ENCODE peak calls at places on chromosomes 16 and 17, in seven cellular contexts. V is mucosa of descending colon, E is AG10803, U is lower leg skin, W is coronary artery, N is ovary, S is K562. M is an unnamed sample.

GRCh38 chr17:55580596-55581133 is 69.4 kb upstream of the SMIM36 start:
- DNase-seq in V (no peak), N (no peak), W (no peak), U (no peak), S (no peak), E (no peak), M (no peak)

GRCh38 chr17:68437979-68438877 is 19.1 kb downstream of the WIPI1 start:
- DNase-seq in S (peak), W (no peak), E (no peak), U (no peak), N (peak), V (peak), M (no peak)

GRCh38 chr17:491086-492014 is 138.7 kb upstream of the RPH3AL start:
- DNase-seq in E (peak), N (peak), S (peak), W (no peak), V (peak), U (no peak), M (no peak)

GRCh38 chr17:2253768-2254406 is 49.7 kb downstream of the SMG6 start:
- DNase-seq in E (no peak), N (no peak), W (no peak), U (no peak), V (no peak), S (no peak), M (no peak)

GRCh38 chr16:53900678-53901077 is 196.7 kb downstream of the FTO start:
- DNase-seq in V (no peak), S (no peak), W (no peak), E (no peak), U (no peak), N (no peak), M (no peak)

GRCh38 chr16:79598341-79599181 is 2.0 kb downstream of the MAF start:
- DNase-seq in S (no peak), N (peak), U (peak), E (peak), W (peak), V (peak), M (no peak)

GRCh38 chr17:31497994-31498826 is 106.7 kb downstream of the RAB11FIP4 start:
- DNase-seq in N (no peak), W (no peak), S (peak), U (no peak), E (no peak), V (no peak), M (no peak)

GRCh38 chr17:68993112-68993511 is 37.9 kb upstream of the ABCA8 start:
- DNase-seq in N (no peak), S (no peak), U (no peak), V (no peak), E (peak), W (no peak), M (no peak)

GRCh38 chr17:72832306-72832705 is 260.2 kb downstream of the SLC39A11 start:
- DNase-seq in U (no peak), S (no peak), W (no peak), N (no peak), V (no peak), E (no peak), M (no peak)

GRCh38 chr17:46962374-46962790 is 16.7 kb downstream of the RPRML start:
- DNase-seq in W (no peak), V (no peak), N (no peak), U (no peak), E (peak), S (no peak), M (peak)

GRCh38 chr17:37299257-37299985 is 76.4 kb upstream of the C17orf78 start:
- DNase-seq in V (no peak), U (no peak), S (no peak), E (peak), W (no peak), N (no peak), M (no peak)

GRCh38 chr16:14529010-14529669 is 100.9 kb downstream of the PARN start:
- DNase-seq in U (peak), W (peak), V (no peak), S (peak), E (peak), N (peak), M (peak)

GRCh38 chr17:55390364-55390977 is 31.2 kb downstream of the MMD start:
- DNase-seq in E (no peak), N (no peak), S (no peak), U (no peak), V (no peak), W (no peak), M (no peak)

DNA sequence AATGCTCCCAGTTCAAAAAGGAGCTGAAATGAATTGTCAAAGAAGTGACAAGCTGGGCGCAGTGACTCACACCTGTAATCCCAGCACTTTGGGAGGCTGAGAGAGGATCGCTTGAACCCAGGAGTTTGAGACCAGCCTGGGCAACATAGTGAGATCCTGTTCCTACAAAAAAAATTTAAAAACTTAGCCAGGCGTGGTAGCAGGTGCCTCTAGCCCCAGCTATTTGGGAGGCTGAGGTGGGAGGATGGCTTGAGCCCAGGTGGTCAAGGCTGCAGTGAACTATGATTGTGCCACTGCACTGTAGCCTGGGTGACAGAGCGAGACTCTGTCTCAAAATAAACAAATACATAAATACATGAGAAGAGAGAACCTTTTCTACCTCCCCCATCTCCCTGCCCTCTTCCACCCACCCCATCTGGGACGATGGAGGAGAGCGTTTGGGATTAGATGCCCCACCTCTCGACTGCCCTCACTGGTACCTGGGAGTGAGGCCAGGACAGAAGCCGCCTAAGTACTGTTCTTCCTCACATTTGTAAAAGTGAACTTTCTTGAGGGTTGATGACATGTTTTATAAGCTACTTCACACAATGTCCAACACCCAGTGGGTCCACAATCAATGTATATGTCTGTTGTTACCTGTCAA is 2.4 kb downstream of the IL4R start:
- DNase-seq in N (no peak), U (no peak), V (no peak), E (no peak), W (peak), S (no peak), M (no peak)
- H3K4me3 ChIP-seq in N (no peak), U (no peak), V (no peak), E (no peak), W (peak), S (no peak), M (no peak)

GRCh38 chr17:18108400-18109312 is at the start of gene MYO15A:
- DNase-seq in N (no peak), S (no peak), W (no peak), U (no peak), E (no peak), V (no peak), M (no peak)
- H3K4me3 ChIP-seq in N (no peak), S (no peak), W (no peak), U (no peak), E (no peak), V (no peak), M (no peak)

DNA sequence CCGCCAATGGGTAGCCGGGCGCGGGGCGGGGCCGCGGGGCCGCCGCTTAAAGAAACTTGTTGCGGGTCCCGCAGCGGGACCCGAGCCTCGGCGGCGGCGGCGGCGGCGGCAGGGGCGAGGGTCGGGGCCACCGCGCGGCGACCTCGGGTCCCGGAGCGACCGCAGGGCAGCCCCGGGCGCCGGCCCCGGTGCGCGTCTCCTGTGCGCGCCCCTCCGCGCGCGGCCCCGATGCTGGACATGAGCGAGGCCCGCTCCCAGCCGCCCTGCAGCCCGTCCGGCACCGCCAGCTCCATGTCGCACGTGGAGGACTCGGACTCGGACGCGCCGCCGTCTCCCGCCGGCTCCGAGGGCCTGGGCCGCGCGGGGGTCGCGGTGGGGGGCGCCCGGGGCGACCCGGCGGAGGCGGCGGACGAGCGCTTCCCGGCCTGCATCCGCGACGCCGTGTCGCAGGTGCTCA is at the start of gene SOX8:
- DNase-seq in S (no peak), N (no peak), V (no peak), E (no peak), U (no peak), W (no peak), M (no peak)
- H3K4me3 ChIP-seq in S (peak), N (peak), V (no peak), E (peak), U (peak), W (peak), M (peak)

GRCh38 chr16:2151188-2152091 is 3.0 kb downstream of the RAB26 start:
- DNase-seq in W (no peak), V (peak), E (no peak), S (peak), U (no peak), N (no peak), M (no peak)
- H3K4me3 ChIP-seq in W (peak), V (no peak), E (peak), S (peak), U (no peak), N (no peak), M (no peak)

DNA sequence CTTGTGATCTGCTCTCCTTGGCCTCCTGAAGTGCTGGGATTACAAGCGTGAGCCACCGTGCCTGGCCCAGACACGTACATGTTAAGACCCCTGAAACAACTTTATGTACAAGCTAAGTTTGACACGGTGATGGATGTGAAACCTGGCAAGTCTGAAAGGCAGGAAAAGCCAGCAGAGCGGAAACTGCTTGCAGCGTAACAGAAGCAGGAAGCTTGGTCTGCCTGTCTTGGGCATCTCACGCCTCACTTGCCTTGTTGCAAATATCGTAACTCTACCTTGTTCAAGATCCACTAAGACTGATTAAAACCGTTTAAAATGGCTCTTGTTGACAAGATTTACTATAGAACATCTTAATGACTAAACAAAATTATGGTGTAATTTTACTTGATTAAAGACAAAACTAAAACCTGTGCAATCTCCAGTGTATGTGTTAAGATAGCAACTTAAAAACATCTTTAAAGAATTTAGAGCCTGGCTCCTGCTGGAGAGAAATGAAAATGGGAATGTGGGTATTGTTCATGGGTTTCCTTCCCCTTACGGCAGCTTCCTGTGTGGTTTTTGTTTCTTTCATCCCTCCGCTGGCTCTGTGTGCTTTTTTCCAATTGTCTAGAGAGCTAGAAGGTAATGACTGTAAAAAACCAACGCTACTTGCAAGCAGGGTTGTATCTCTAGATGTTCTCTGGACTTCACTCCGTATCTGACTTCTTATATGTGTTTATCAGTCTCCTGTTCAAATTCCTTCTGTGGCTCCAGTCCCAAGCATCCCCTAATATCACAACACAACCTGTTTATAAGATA is 477.6 kb downstream of the XYLT1 start:
- DNase-seq in U (no peak), V (no peak), S (no peak), N (no peak), E (no peak), W (no peak), M (no peak)
- H3K4me3 ChIP-seq in U (no peak), V (no peak), S (no peak), N (no peak), E (no peak), W (no peak), M (no peak)

M was measured in AG09309.